ENCODE peak calls at places on chromosomes 7 and 10, in seven cellular contexts. Y is ascending aorta, I is right lobe of liver, T is GM12865, C is tibial nerve, K is suprapubic skin, J is neural crest cell. P is an unnamed sample.

GRCh38 chr10:29064665-29065064 is 224.2 kb upstream of the LYZL1 start:
- DNase-seq in Y (no peak), I (no peak), T (no peak), C (no peak), K (no peak), J (no peak), P (no peak)

GRCh38 chr10:130956251-130956650 is 355.3 kb downstream of the TCERG1L start:
- DNase-seq in Y (no peak), I (no peak), T (no peak), C (no peak), K (no peak), J (no peak), P (no peak)

GRCh38 chr7:91149518-91149917 is 114.7 kb upstream of the FZD1 start:
- DNase-seq in Y (no peak), I (no peak), T (no peak), C (no peak), K (no peak), J (no peak), P (no peak)

GRCh38 chr10:99659868-99660366 is 608 bp downstream of the ENTPD7 start:
- DNase-seq in Y (no peak), I (no peak), T (no peak), C (no peak), K (no peak), J (no peak), P (no peak)

GRCh38 chr7:79664884-79665676 is 211.6 kb upstream of the MAGI2 start:
- DNase-seq in Y (no peak), I (no peak), T (no peak), C (no peak), K (no peak), J (no peak), P (no peak)

GRCh38 chr10:3889961-3890522 is 105.0 kb upstream of the KLF6 start:
- DNase-seq in Y (no peak), I (no peak), T (no peak), C (no peak), K (no peak), J (no peak), P (no peak)

GRCh38 chr7:80748302-80749042 is 110.0 kb downstream of the CD36 start:
- DNase-seq in Y (no peak), I (no peak), T (no peak), C (no peak), K (no peak), J (no peak), P (no peak)

GRCh38 chr7:85896531-85896930 is 709.7 kb upstream of the SEMA3D start:
- DNase-seq in Y (no peak), I (no peak), T (no peak), C (no peak), K (no peak), J (no peak), P (no peak)

GRCh38 chr7:133784421-133785045 is 342.6 kb upstream of the LRGUK start:
- DNase-seq in Y (no peak), I (no peak), T (no peak), C (no peak), K (no peak), J (no peak), P (no peak)

GRCh38 chr7:134645935-134646334 is 718 bp upstream of the BPGM start:
- DNase-seq in Y (no peak), I (no peak), T (peak), C (no peak), K (no peak), J (no peak), P (no peak)

GRCh38 chr7:116196947-116197346 is 13.4 kb upstream of the TES start:
- DNase-seq in Y (no peak), I (no peak), T (no peak), C (no peak), K (no peak), J (no peak), P (no peak)

GRCh38 chr10:47457528-47457820 is 26.4 kb downstream of the ANXA8 start:
- DNase-seq in Y (no peak), I (no peak), T (no peak), C (no peak), K (peak), J (no peak), P (no peak)

GRCh38 chr10:86368987-86369386 is 2.4 kb upstream of the GRID1 start:
- DNase-seq in Y (no peak), I (peak), T (no peak), C (peak), K (peak), J (no peak), P (no peak)

GRCh38 chr10:68179016-68179415 is 52.9 kb downstream of the ATOH7 start:
- DNase-seq in Y (no peak), I (no peak), T (no peak), C (no peak), K (no peak), J (no peak), P (no peak)

GRCh38 chr7:99504281-99504602 is 220 bp upstream of the ZKSCAN5 start:
- DNase-seq in Y (peak), I (no peak), T (no peak), C (no peak), K (peak), J (peak), P (peak)

GRCh38 chr7:99562832-99563231 is 4.4 kb downstream of the ZNF655 start:
- DNase-seq in Y (no peak), I (no peak), T (no peak), C (no peak), K (no peak), J (no peak), P (no peak)

GRCh38 chr7:22356010-22356854 is 722 bp downstream of the RAPGEF5 start:
- DNase-seq in Y (no peak), I (no peak), T (peak), C (no peak), K (no peak), J (peak), P (peak)

GRCh38 chr10:120508393-120508792 is 51.4 kb downstream of the PLPP4 start:
- DNase-seq in Y (no peak), I (no peak), T (no peak), C (no peak), K (no peak), J (no peak), P (no peak)

DNA sequence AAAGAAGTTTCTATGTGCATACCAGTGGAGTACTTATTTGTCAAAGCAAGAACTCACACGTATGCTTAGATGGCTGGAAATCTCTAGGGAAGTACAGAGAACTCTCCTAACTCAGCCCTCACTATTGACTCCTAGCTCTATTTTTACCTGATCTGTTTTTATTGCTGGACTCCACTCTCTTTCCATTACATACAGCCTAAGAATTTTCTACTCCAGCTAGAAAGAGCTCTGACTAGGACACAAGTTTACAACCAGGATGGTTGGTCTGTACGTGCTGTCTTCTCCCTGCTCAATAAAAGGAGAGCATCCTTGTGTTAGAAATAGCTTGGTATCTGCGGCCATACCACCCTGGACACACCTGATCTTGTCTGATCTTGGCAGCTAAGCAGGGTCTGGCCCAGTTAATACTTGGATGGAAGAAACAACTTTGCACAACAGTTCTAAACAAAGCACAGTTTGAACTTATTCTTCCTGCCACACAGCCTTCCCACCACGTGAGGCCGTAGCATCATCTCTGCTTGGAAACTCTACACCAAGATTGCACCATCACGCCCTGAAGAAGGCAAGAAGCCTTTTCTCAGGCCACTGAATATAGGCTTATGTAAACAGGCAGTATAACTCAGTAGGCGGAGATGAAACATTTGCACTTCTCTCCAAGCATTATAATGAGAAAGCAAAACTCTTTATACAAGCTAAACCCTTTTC is 50.7 kb downstream of the KCNMA1 start:
- DNase-seq in Y (no peak), I (peak), T (no peak), C (no peak), K (no peak), J (no peak), P (no peak)
- TF ChIP-seq CTCF in Y (no peak), I (no peak), T (no peak), C (no peak), K (no peak), J (no peak), P (no peak)

DNA sequence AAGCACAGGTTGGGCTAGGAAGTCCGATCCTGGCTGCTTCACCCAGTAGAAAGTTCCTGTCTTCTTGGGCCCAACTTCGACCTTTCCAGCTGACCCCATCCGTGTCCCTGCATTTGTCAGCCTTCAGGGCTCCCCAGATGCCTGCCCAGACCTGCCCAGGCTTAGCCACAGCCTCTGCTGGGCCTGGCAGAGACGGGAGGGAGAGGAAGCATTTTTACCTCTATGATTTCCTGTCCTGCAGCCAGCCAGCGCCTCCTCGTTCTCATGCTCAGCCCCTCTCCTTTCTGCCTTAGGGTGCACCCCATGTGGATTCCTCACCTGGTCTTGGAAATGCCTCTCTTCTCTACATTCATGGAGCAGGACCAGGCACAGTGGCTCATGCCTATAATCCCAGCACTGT is 3.7 kb downstream of the METTL27 start:
- DNase-seq in Y (no peak), I (no peak), T (no peak), C (no peak), K (no peak), J (no peak), P (no peak)
- TF ChIP-seq CTCF in Y (no peak), I (no peak), T (no peak), C (no peak), K (no peak), J (no peak), P (no peak)

GRCh38 chr10:71033396-71033980 is 145.1 kb upstream of the PCBD1 start:
- DNase-seq in Y (no peak), I (no peak), T (no peak), C (no peak), K (no peak), J (no peak), P (no peak)
- TF ChIP-seq CTCF in Y (no peak), I (no peak), T (no peak), C (no peak), K (no peak), J (no peak), P (peak)

GRCh38 chr7:140605337-140605736 is 35.3 kb downstream of the DENND2A start:
- DNase-seq in Y (no peak), I (no peak), T (no peak), C (no peak), K (no peak), J (no peak), P (no peak)
- TF ChIP-seq CTCF in Y (no peak), I (no peak), T (no peak), C (no peak), K (no peak), J (no peak), P (no peak)

GRCh38 chr7:38565289-38565688 is 65.9 kb downstream of the AMPH start:
- DNase-seq in Y (no peak), I (no peak), T (no peak), C (no peak), K (no peak), J (no peak), P (no peak)

GRCh38 chr7:38558786-38559185 is 72.4 kb downstream of the AMPH start:
- DNase-seq in Y (no peak), I (no peak), T (no peak), C (no peak), K (no peak), J (no peak), P (no peak)

GRCh38 chr7:38563736-38564135 is 67.4 kb downstream of the AMPH start:
- DNase-seq in Y (no peak), I (no peak), T (no peak), C (no peak), K (no peak), J (no peak), P (no peak)

DNA sequence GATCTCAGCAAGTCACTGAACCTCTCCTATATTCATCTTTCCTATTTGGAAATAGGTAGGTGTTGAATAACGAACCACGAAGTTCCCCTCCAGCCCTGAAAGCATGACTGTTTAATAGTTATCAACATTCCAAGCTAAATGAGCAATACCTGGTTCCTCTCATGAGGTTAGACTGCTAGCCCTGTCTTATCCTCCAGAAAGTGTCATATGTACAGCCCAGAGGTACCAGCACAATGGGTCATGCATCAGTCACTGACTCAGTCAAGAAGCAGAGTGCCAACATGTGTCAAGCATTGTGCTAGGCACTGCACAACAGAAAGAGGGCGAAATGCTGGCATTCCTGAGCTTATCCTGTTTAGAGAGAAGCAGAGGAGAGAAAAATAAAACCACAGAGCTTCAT is 70.0 kb downstream of the AMPH start:
- DNase-seq in Y (no peak), I (no peak), T (no peak), C (no peak), K (no peak), J (no peak), P (no peak)
- TF ChIP-seq CTCF in Y (no peak), I (no peak), T (no peak), C (no peak), K (no peak), J (no peak), P (no peak)

DNA sequence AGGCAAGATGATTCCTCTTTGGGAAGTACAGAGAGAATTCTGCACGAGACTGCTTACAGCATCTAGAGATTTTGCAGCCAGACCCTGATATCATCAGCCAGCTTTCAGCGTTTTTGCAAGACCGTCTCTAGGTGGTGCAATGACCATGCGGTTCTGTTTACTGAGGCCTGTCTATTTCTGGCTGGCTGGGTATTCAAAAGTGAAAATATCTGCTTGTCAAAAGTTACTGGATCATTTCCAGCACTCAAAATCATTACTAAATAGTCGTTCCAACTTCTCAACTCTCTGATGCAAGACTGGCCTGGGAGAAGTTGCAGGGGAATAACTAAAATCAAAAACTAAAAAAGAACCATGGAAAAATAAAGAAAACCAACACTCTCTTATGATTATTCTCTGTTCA is 240.1 kb downstream of the ELMO1 start:
- DNase-seq in Y (no peak), I (no peak), T (peak), C (peak), K (peak), J (peak), P (no peak)
- TF ChIP-seq CTCF in Y (peak), I (peak), T (peak), C (peak), K (no peak), J (peak), P (no peak)

DNA sequence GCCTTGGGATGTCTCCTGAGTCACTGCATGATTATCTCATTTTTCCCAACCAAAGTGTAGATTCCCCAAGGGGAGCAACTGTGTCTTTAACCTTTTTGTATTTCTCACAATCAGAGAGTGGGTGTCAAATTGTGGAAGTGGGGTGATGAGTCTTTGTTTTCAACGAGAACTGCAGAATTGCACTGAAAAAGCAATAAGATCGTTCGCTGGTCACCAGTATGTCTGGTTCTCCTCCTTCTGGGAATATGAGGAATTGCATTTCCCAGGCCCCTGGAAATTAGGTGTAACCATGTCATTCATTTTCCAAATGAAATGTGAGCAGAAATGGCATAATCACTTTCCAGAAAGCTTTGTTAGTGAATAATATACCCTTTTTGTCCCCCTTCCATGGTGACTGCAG is 326.9 kb downstream of the GPAM start:
- DNase-seq in Y (no peak), I (no peak), T (no peak), C (no peak), K (no peak), J (no peak), P (no peak)
- TF ChIP-seq CTCF in Y (peak), I (peak), T (no peak), C (no peak), K (no peak), J (peak), P (peak)